ENCODE peak calls at places on chromosomes 6 and 20, in five cellular contexts. F is epithelial cell of proximal tubule, W is tibial artery, E is astrocyte of the spinal cord, B is choroid plexus epithelial cell. K is an unnamed sample.

GRCh38 chr6:114747995-114748625 is 405.3 kb upstream of the HS3ST5 start:
- DNase-seq in F (peak), W (no peak), E (peak), B (peak), K (peak)

GRCh38 chr6:104952911-104953409 is 3.9 kb upstream of the LIN28B start:
- DNase-seq in F (no peak), W (no peak), E (no peak), B (no peak), K (no peak)

GRCh38 chr6:57087916-57088315 is 2.1 kb upstream of the ZNF451 start:
- DNase-seq in F (no peak), W (no peak), E (no peak), B (no peak), K (no peak)

GRCh38 chr6:49050606-49051005 is 412.4 kb downstream of the MMUT start:
- DNase-seq in F (no peak), W (no peak), E (no peak), B (no peak), K (no peak)

GRCh38 chr20:61184194-61184593 is 67.9 kb upstream of the CDH4 start:
- DNase-seq in F (no peak), W (no peak), E (no peak), B (no peak), K (no peak)

GRCh38 chr20:63789836-63790571 is 41.1 kb downstream of the ZBTB46 start:
- DNase-seq in F (no peak), W (no peak), E (no peak), B (no peak), K (no peak)

GRCh38 chr20:15675151-15675550 is 898.1 kb downstream of the KIF16B start:
- DNase-seq in F (no peak), W (no peak), E (no peak), B (no peak), K (no peak)

GRCh38 chr6:72283571-72283970 is 338.3 kb upstream of the KCNQ5 start:
- DNase-seq in F (no peak), W (no peak), E (peak), B (peak), K (no peak)

GRCh38 chr6:112827793-112828192 is 480.7 kb downstream of the RFPL4B start:
- DNase-seq in F (no peak), W (no peak), E (no peak), B (no peak), K (no peak)

DNA sequence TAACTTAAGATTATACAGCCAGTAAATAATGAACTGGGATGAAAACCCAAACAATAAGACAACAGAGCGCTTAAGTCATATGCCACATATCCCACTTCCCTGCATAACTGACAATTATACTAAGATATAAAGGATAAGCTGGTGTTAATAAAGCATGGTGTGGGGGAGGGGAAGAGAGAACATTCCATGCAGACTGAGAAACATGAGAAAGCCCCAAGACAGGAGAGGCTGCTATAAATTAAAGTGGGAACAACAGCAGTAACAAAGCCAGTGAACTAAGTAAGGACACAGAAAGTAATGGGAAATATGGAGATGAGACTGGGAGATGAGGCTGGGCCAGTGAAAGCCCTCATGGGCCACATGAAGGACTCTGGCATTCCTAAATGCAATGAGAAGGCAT is 41.4 kb downstream of the SESN1 start:
- DNase-seq in F (no peak), W (no peak), E (no peak), B (no peak), K (no peak)
- H3K4me3 ChIP-seq in F (no peak), W (no peak), E (no peak), B (no peak), K (no peak)

DNA sequence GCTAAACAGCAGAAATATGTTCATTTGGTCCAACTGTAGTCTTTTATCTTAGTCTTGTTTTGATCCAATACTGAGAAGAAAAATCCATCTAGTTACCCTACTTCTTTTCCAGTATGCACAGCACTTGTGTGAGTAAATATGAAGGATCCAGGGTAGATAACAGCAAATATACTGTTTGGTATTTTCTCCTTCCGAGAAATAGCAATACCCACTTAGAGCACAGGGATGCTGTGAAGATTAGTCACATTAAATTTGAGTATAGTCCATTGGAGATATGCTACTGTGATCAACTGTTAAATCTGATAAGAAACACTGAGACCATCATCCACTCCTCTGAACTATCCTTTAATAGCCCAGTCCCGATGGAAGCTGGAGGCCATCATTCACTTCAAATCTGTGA is 145.2 kb downstream of the PDE7B start:
- DNase-seq in F (no peak), W (no peak), E (no peak), B (no peak), K (no peak)
- H3K4me3 ChIP-seq in F (no peak), W (no peak), E (no peak), B (no peak), K (no peak)

DNA sequence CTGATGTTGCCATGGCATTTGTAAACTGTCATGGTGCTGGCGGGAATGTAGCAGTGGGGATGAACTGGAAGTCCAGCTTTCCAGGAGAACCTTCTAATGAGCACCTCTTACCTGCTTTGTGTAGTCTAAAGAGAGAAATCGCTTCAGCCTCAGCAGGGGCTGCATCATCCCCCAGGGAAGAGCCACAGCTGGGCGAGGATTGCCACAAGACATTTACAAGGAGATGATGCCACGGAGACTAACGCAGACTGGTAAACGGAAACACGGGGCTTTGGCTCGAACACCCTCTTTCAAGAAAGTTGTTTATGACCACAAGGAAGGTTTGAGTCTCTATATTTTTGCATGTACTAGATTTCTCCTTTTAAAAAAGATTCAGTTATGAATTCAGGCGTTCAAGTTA is 72.9 kb downstream of the CDH26 start:
- DNase-seq in F (no peak), W (no peak), E (no peak), B (no peak), K (no peak)
- H3K4me3 ChIP-seq in F (no peak), W (no peak), E (no peak), B (no peak), K (no peak)

DNA sequence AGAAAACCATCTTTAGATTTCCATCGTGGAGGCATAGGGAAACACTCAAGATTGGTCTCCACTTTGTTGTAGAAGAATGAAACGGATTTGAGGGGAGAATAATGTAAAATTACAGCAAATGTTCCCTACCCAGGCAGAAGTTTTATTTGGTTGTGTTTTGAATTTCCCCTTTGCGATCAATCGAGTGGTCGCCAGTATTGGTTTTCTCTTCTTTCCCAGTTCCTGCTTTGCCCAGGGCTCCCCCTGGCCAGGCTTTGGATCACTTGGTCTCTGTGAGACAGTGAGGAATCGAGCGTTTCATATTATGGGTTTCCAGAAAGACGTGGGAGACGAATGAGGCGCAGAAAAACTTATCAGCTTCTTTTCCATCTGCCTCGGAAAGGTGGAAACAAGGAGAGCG is 7.3 kb upstream of the TBX18 start:
- DNase-seq in F (no peak), W (no peak), E (peak), B (peak), K (no peak)
- H3K4me3 ChIP-seq in F (no peak), W (peak), E (no peak), B (peak), K (no peak)

DNA sequence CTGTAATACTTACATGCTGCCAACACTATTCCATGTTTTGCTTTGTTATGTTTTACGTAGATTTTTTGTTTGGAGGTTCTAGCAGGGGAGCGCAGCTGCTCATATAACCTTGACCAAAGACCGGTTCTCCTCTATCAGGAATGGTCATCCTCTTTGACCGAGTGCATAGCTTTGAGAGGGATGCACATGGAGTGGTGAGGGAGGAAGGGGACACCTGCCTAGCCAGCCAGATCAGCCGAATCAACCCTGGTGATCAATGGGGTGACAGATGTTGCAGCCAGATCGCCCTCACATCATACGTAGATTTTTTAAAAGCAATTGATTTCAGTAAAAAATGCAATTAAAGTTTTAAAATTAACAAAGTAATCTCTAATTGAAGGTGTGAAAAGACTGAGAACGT is 6.3 kb downstream of the DSTN start:
- DNase-seq in F (no peak), W (no peak), E (no peak), B (no peak), K (no peak)
- H3K4me3 ChIP-seq in F (no peak), W (peak), E (no peak), B (no peak), K (no peak)

GRCh38 chr20:53623127-53623453 is 29.5 kb upstream of the ZNF217 start:
- DNase-seq in F (no peak), W (no peak), E (no peak), B (no peak), K (no peak)
- H3K4me3 ChIP-seq in F (peak), W (peak), E (no peak), B (peak), K (peak)

GRCh38 chr6:33772114-33772830 is 16.7 kb downstream of the LEMD2 start:
- DNase-seq in F (no peak), W (no peak), E (no peak), B (peak), K (no peak)
- H3K4me3 ChIP-seq in F (no peak), W (peak), E (no peak), B (no peak), K (no peak)

GRCh38 chr6:139881728-139882211 is 507.3 kb upstream of the CITED2 start:
- DNase-seq in F (no peak), W (no peak), E (peak), B (peak), K (peak)
- H3K4me3 ChIP-seq in F (no peak), W (no peak), E (no peak), B (no peak), K (no peak)